ENCODE peak calls at places on chromosome 12, in eight cellular contexts. One of them, this sample, is unnamed.

GRCh38 chr12:122951406-122951805 is 14.9 kb downstream of the ABCB9 start:
- DNase-seq in frontal cortex: no peak
- DNase-seq in NB4: peak
- DNase-seq in fibroblast of lung: peak
- DNase-seq in activated CD4-positive, alpha-beta T cell treated with anti-CD3 and anti-CD28 coated beads for 4 hours: no peak
- DNase-seq in T-helper 22 cell: no peak
- DNase-seq in HTR-8/SVneo: no peak
- DNase-seq in T-helper 2 cell: no peak
- DNase-seq in this sample: no peak

GRCh38 chr12:119354187-119354586 is 19.7 kb downstream of the CCDC60 start:
- DNase-seq in NB4: no peak
- DNase-seq in T-helper 22 cell: no peak
- DNase-seq in frontal cortex: no peak
- DNase-seq in fibroblast of lung: no peak
- DNase-seq in activated CD4-positive, alpha-beta T cell treated with anti-CD3 and anti-CD28 coated beads for 4 hours: no peak
- DNase-seq in HTR-8/SVneo: no peak
- DNase-seq in T-helper 2 cell: no peak
- DNase-seq in this sample: no peak

GRCh38 chr12:94534761-94535613 is 75.3 kb upstream of the CEP83 start:
- DNase-seq in NB4: no peak
- DNase-seq in HTR-8/SVneo: no peak
- DNase-seq in T-helper 2 cell: no peak
- DNase-seq in frontal cortex: no peak
- DNase-seq in fibroblast of lung: no peak
- DNase-seq in activated CD4-positive, alpha-beta T cell treated with anti-CD3 and anti-CD28 coated beads for 4 hours: no peak
- DNase-seq in T-helper 22 cell: no peak
- DNase-seq in this sample: no peak

GRCh38 chr12:16844875-16845274 is 238.9 kb upstream of the LMO3 start:
- DNase-seq in HTR-8/SVneo: no peak
- DNase-seq in fibroblast of lung: no peak
- DNase-seq in NB4: peak
- DNase-seq in T-helper 22 cell: no peak
- DNase-seq in activated CD4-positive, alpha-beta T cell treated with anti-CD3 and anti-CD28 coated beads for 4 hours: no peak
- DNase-seq in frontal cortex: no peak
- DNase-seq in T-helper 2 cell: no peak
- DNase-seq in this sample: no peak

GRCh38 chr12:110741795-110742717 is 635 bp downstream of the PPP1CC start:
- DNase-seq in HTR-8/SVneo: no peak
- DNase-seq in NB4: peak
- DNase-seq in activated CD4-positive, alpha-beta T cell treated with anti-CD3 and anti-CD28 coated beads for 4 hours: no peak
- DNase-seq in T-helper 2 cell: no peak
- DNase-seq in frontal cortex: no peak
- DNase-seq in fibroblast of lung: peak
- DNase-seq in T-helper 22 cell: no peak
- DNase-seq in this sample: no peak

GRCh38 chr12:6959376-6960290 is 8.5 kb downstream of the PTPN6 start:
- DNase-seq in activated CD4-positive, alpha-beta T cell treated with anti-CD3 and anti-CD28 coated beads for 4 hours: no peak
- DNase-seq in HTR-8/SVneo: no peak
- DNase-seq in fibroblast of lung: no peak
- DNase-seq in T-helper 22 cell: no peak
- DNase-seq in frontal cortex: no peak
- DNase-seq in NB4: no peak
- DNase-seq in T-helper 2 cell: no peak
- DNase-seq in this sample: no peak

GRCh38 chr12:13390381-13390856 is 193.9 kb downstream of the EMP1 start:
- DNase-seq in HTR-8/SVneo: peak
- DNase-seq in fibroblast of lung: peak
- DNase-seq in T-helper 22 cell: no peak
- DNase-seq in frontal cortex: peak
- DNase-seq in NB4: no peak
- DNase-seq in activated CD4-positive, alpha-beta T cell treated with anti-CD3 and anti-CD28 coated beads for 4 hours: no peak
- DNase-seq in T-helper 2 cell: no peak
- DNase-seq in this sample: no peak

GRCh38 chr12:123475256-123475703 is 17.3 kb downstream of the SNRNP35 start:
- DNase-seq in T-helper 2 cell: no peak
- DNase-seq in NB4: no peak
- DNase-seq in frontal cortex: no peak
- DNase-seq in T-helper 22 cell: no peak
- DNase-seq in activated CD4-positive, alpha-beta T cell treated with anti-CD3 and anti-CD28 coated beads for 4 hours: no peak
- DNase-seq in HTR-8/SVneo: no peak
- DNase-seq in fibroblast of lung: no peak
- DNase-seq in this sample: no peak

GRCh38 chr12:94152292-94153083 is 4.1 kb downstream of the PLXNC1 start:
- DNase-seq in fibroblast of lung: no peak
- DNase-seq in HTR-8/SVneo: no peak
- DNase-seq in NB4: no peak
- DNase-seq in T-helper 2 cell: no peak
- DNase-seq in frontal cortex: no peak
- DNase-seq in T-helper 22 cell: no peak
- DNase-seq in activated CD4-positive, alpha-beta T cell treated with anti-CD3 and anti-CD28 coated beads for 4 hours: no peak
- DNase-seq in this sample: no peak

GRCh38 chr12:113478351-113479011 is 6.8 kb upstream of the LHX5 start:
- DNase-seq in fibroblast of lung: no peak
- DNase-seq in NB4: no peak
- DNase-seq in T-helper 22 cell: no peak
- DNase-seq in T-helper 2 cell: no peak
- DNase-seq in frontal cortex: no peak
- DNase-seq in activated CD4-positive, alpha-beta T cell treated with anti-CD3 and anti-CD28 coated beads for 4 hours: no peak
- DNase-seq in HTR-8/SVneo: no peak
- DNase-seq in this sample: no peak

GRCh38 chr12:52183544-52183910 is 8.3 kb downstream of the KRT80 start:
- DNase-seq in activated CD4-positive, alpha-beta T cell treated with anti-CD3 and anti-CD28 coated beads for 4 hours: no peak
- DNase-seq in T-helper 2 cell: no peak
- DNase-seq in HTR-8/SVneo: no peak
- DNase-seq in T-helper 22 cell: no peak
- DNase-seq in frontal cortex: no peak
- DNase-seq in NB4: no peak
- DNase-seq in fibroblast of lung: no peak
- DNase-seq in this sample: no peak

GRCh38 chr12:109744991-109745942 is 31.6 kb downstream of the FAM222A start:
- DNase-seq in activated CD4-positive, alpha-beta T cell treated with anti-CD3 and anti-CD28 coated beads for 4 hours: no peak
- DNase-seq in frontal cortex: no peak
- DNase-seq in T-helper 2 cell: no peak
- DNase-seq in T-helper 22 cell: no peak
- DNase-seq in NB4: peak
- DNase-seq in fibroblast of lung: peak
- DNase-seq in HTR-8/SVneo: no peak
- DNase-seq in this sample: peak

GRCh38 chr12:6909421-6910145 is 4.8 kb upstream of the ENO2 start:
- DNase-seq in T-helper 22 cell: no peak
- DNase-seq in fibroblast of lung: no peak
- DNase-seq in frontal cortex: no peak
- DNase-seq in activated CD4-positive, alpha-beta T cell treated with anti-CD3 and anti-CD28 coated beads for 4 hours: no peak
- DNase-seq in HTR-8/SVneo: no peak
- DNase-seq in T-helper 2 cell: no peak
- DNase-seq in NB4: no peak
- DNase-seq in this sample: no peak

GRCh38 chr12:85923767-85924331 is 49.8 kb downstream of the NTS start:
- DNase-seq in T-helper 22 cell: no peak
- DNase-seq in NB4: peak
- DNase-seq in fibroblast of lung: peak
- DNase-seq in HTR-8/SVneo: peak
- DNase-seq in T-helper 2 cell: no peak
- DNase-seq in frontal cortex: no peak
- DNase-seq in activated CD4-positive, alpha-beta T cell treated with anti-CD3 and anti-CD28 coated beads for 4 hours: no peak
- DNase-seq in this sample: no peak

GRCh38 chr12:5910790-5911548 is 34.1 kb downstream of the ANO2 start:
- DNase-seq in HTR-8/SVneo: no peak
- DNase-seq in NB4: no peak
- DNase-seq in T-helper 2 cell: no peak
- DNase-seq in activated CD4-positive, alpha-beta T cell treated with anti-CD3 and anti-CD28 coated beads for 4 hours: no peak
- DNase-seq in frontal cortex: no peak
- DNase-seq in T-helper 22 cell: no peak
- DNase-seq in fibroblast of lung: no peak
- DNase-seq in this sample: no peak

GRCh38 chr12:93137656-93138612 is 208.8 kb upstream of the EEA1 start:
- DNase-seq in activated CD4-positive, alpha-beta T cell treated with anti-CD3 and anti-CD28 coated beads for 4 hours: no peak
- DNase-seq in frontal cortex: no peak
- DNase-seq in fibroblast of lung: peak
- DNase-seq in T-helper 2 cell: no peak
- DNase-seq in T-helper 22 cell: no peak
- DNase-seq in HTR-8/SVneo: peak
- DNase-seq in NB4: peak
- DNase-seq in this sample: no peak

GRCh38 chr12:122976648-122976975 is 1.6 kb downstream of the OGFOD2 start:
- DNase-seq in activated CD4-positive, alpha-beta T cell treated with anti-CD3 and anti-CD28 coated beads for 4 hours: no peak
- DNase-seq in NB4: no peak
- DNase-seq in frontal cortex: no peak
- DNase-seq in fibroblast of lung: no peak
- DNase-seq in HTR-8/SVneo: no peak
- DNase-seq in T-helper 2 cell: no peak
- DNase-seq in T-helper 22 cell: no peak
- DNase-seq in this sample: no peak

GRCh38 chr12:112756918-112757317 is 34.6 kb upstream of the RPH3A start:
- DNase-seq in T-helper 2 cell: no peak
- DNase-seq in fibroblast of lung: no peak
- DNase-seq in frontal cortex: no peak
- DNase-seq in activated CD4-positive, alpha-beta T cell treated with anti-CD3 and anti-CD28 coated beads for 4 hours: no peak
- DNase-seq in T-helper 22 cell: no peak
- DNase-seq in NB4: no peak
- DNase-seq in HTR-8/SVneo: no peak
- DNase-seq in this sample: no peak

GRCh38 chr12:53758081-53758769 is 6.4 kb upstream of the CISTR start:
- DNase-seq in fibroblast of lung: no peak
- DNase-seq in NB4: peak
- DNase-seq in T-helper 2 cell: no peak
- DNase-seq in HTR-8/SVneo: no peak
- DNase-seq in T-helper 22 cell: no peak
- DNase-seq in activated CD4-positive, alpha-beta T cell treated with anti-CD3 and anti-CD28 coated beads for 4 hours: no peak
- DNase-seq in frontal cortex: no peak
- DNase-seq in this sample: no peak

GRCh38 chr12:75275702-75276101 is 54.4 kb downstream of the CAPS2 start:
- DNase-seq in activated CD4-positive, alpha-beta T cell treated with anti-CD3 and anti-CD28 coated beads for 4 hours: no peak
- DNase-seq in fibroblast of lung: no peak
- DNase-seq in HTR-8/SVneo: no peak
- DNase-seq in T-helper 2 cell: no peak
- DNase-seq in frontal cortex: no peak
- DNase-seq in NB4: no peak
- DNase-seq in T-helper 22 cell: no peak
- DNase-seq in this sample: no peak

GRCh38 chr12:18926188-18926587 is 188.3 kb downstream of the CAPZA3 start:
- DNase-seq in fibroblast of lung: no peak
- DNase-seq in T-helper 22 cell: no peak
- DNase-seq in activated CD4-positive, alpha-beta T cell treated with anti-CD3 and anti-CD28 coated beads for 4 hours: no peak
- DNase-seq in frontal cortex: no peak
- DNase-seq in HTR-8/SVneo: no peak
- DNase-seq in NB4: no peak
- DNase-seq in T-helper 2 cell: no peak
- DNase-seq in this sample: no peak

GRCh38 chr12:107196681-107197080 is 103.3 kb upstream of the CRY1 start:
- DNase-seq in frontal cortex: no peak
- DNase-seq in NB4: no peak
- DNase-seq in fibroblast of lung: peak
- DNase-seq in T-helper 2 cell: no peak
- DNase-seq in HTR-8/SVneo: no peak
- DNase-seq in activated CD4-positive, alpha-beta T cell treated with anti-CD3 and anti-CD28 coated beads for 4 hours: no peak
- DNase-seq in T-helper 22 cell: no peak
- DNase-seq in this sample: no peak

GRCh38 chr12:46933947-46934346 is 108.2 kb upstream of the SLC38A4 start:
- DNase-seq in frontal cortex: peak
- DNase-seq in fibroblast of lung: peak
- DNase-seq in NB4: peak
- DNase-seq in HTR-8/SVneo: peak
- DNase-seq in T-helper 22 cell: no peak
- DNase-seq in T-helper 2 cell: no peak
- DNase-seq in activated CD4-positive, alpha-beta T cell treated with anti-CD3 and anti-CD28 coated beads for 4 hours: no peak
- DNase-seq in this sample: no peak

GRCh38 chr12:5172886-5173285 is 129.2 kb downstream of the KCNA5 start:
- DNase-seq in T-helper 2 cell: no peak
- DNase-seq in T-helper 22 cell: no peak
- DNase-seq in HTR-8/SVneo: no peak
- DNase-seq in NB4: no peak
- DNase-seq in fibroblast of lung: no peak
- DNase-seq in activated CD4-positive, alpha-beta T cell treated with anti-CD3 and anti-CD28 coated beads for 4 hours: no peak
- DNase-seq in frontal cortex: no peak
- DNase-seq in this sample: no peak

GRCh38 chr12:98758331-98758730 is 113.2 kb downstream of the APAF1 start:
- DNase-seq in T-helper 2 cell: no peak
- DNase-seq in activated CD4-positive, alpha-beta T cell treated with anti-CD3 and anti-CD28 coated beads for 4 hours: no peak
- DNase-seq in NB4: no peak
- DNase-seq in frontal cortex: peak
- DNase-seq in HTR-8/SVneo: no peak
- DNase-seq in fibroblast of lung: no peak
- DNase-seq in T-helper 22 cell: no peak
- DNase-seq in this sample: no peak

GRCh38 chr12:43434614-43435013 is 117.4 kb downstream of the ADAMTS20 start:
- DNase-seq in frontal cortex: no peak
- DNase-seq in T-helper 2 cell: no peak
- DNase-seq in HTR-8/SVneo: no peak
- DNase-seq in T-helper 22 cell: no peak
- DNase-seq in activated CD4-positive, alpha-beta T cell treated with anti-CD3 and anti-CD28 coated beads for 4 hours: no peak
- DNase-seq in NB4: no peak
- DNase-seq in fibroblast of lung: no peak
- DNase-seq in this sample: no peak

GRCh38 chr12:116583284-116583683 is 24.1 kb downstream of the MAP1LC3B2 start:
- DNase-seq in HTR-8/SVneo: no peak
- DNase-seq in fibroblast of lung: no peak
- DNase-seq in frontal cortex: no peak
- DNase-seq in T-helper 2 cell: no peak
- DNase-seq in activated CD4-positive, alpha-beta T cell treated with anti-CD3 and anti-CD28 coated beads for 4 hours: no peak
- DNase-seq in T-helper 22 cell: no peak
- DNase-seq in NB4: no peak
- DNase-seq in this sample: no peak

GRCh38 chr12:51823875-51824565 is 24.5 kb downstream of the FIGNL2 start:
- DNase-seq in T-helper 22 cell: no peak
- DNase-seq in fibroblast of lung: peak
- DNase-seq in NB4: peak
- DNase-seq in activated CD4-positive, alpha-beta T cell treated with anti-CD3 and anti-CD28 coated beads for 4 hours: peak
- DNase-seq in T-helper 2 cell: no peak
- DNase-seq in frontal cortex: peak
- DNase-seq in HTR-8/SVneo: peak
- DNase-seq in this sample: no peak

GRCh38 chr12:15838986-15839385 is 43.2 kb upstream of the STRAP start:
- DNase-seq in NB4: no peak
- DNase-seq in T-helper 22 cell: no peak
- DNase-seq in T-helper 2 cell: no peak
- DNase-seq in activated CD4-positive, alpha-beta T cell treated with anti-CD3 and anti-CD28 coated beads for 4 hours: no peak
- DNase-seq in fibroblast of lung: no peak
- DNase-seq in frontal cortex: no peak
- DNase-seq in HTR-8/SVneo: no peak
- DNase-seq in this sample: no peak

GRCh38 chr12:26245175-26245942 is 50.0 kb downstream of the SSPN start:
- DNase-seq in T-helper 2 cell: no peak
- DNase-seq in fibroblast of lung: no peak
- DNase-seq in activated CD4-positive, alpha-beta T cell treated with anti-CD3 and anti-CD28 coated beads for 4 hours: no peak
- DNase-seq in NB4: peak
- DNase-seq in frontal cortex: no peak
- DNase-seq in T-helper 22 cell: no peak
- DNase-seq in HTR-8/SVneo: no peak
- DNase-seq in this sample: no peak

GRCh38 chr12:93198086-93198485 is 179.6 kb upstream of the NUDT4 start:
- DNase-seq in frontal cortex: no peak
- DNase-seq in activated CD4-positive, alpha-beta T cell treated with anti-CD3 and anti-CD28 coated beads for 4 hours: no peak
- DNase-seq in fibroblast of lung: peak
- DNase-seq in HTR-8/SVneo: peak
- DNase-seq in T-helper 2 cell: no peak
- DNase-seq in NB4: no peak
- DNase-seq in T-helper 22 cell: no peak
- DNase-seq in this sample: no peak

GRCh38 chr12:117502633-117503032 is 141.2 kb upstream of the NOS1 start:
- DNase-seq in T-helper 22 cell: no peak
- DNase-seq in frontal cortex: no peak
- DNase-seq in fibroblast of lung: no peak
- DNase-seq in T-helper 2 cell: no peak
- DNase-seq in HTR-8/SVneo: no peak
- DNase-seq in NB4: no peak
- DNase-seq in activated CD4-positive, alpha-beta T cell treated with anti-CD3 and anti-CD28 coated beads for 4 hours: no peak
- DNase-seq in this sample: no peak

GRCh38 chr12:120678572-120678971 is 8.4 kb upstream of the MLEC start:
- DNase-seq in activated CD4-positive, alpha-beta T cell treated with anti-CD3 and anti-CD28 coated beads for 4 hours: no peak
- DNase-seq in T-helper 22 cell: no peak
- DNase-seq in HTR-8/SVneo: no peak
- DNase-seq in T-helper 2 cell: no peak
- DNase-seq in NB4: peak
- DNase-seq in frontal cortex: no peak
- DNase-seq in fibroblast of lung: no peak
- DNase-seq in this sample: no peak

This sample was measured in CMK.